ENCODE peak calls at places on chromosomes 2 and 18, in four cellular contexts. D, Y, O and C are unnamed samples.

GRCh38 chr18:34212511-34212910 is 12.2 kb downstream of the NOL4 start:
- DNase-seq in D (no peak), Y (no peak), O (no peak), C (no peak)

GRCh38 chr2:225288986-225289385 is 110.5 kb upstream of the NYAP2 start:
- DNase-seq in D (peak), Y (no peak), O (no peak), C (no peak)

GRCh38 chr2:18829331-18829902 is 240.0 kb upstream of the NT5C1B start:
- DNase-seq in D (peak), Y (no peak), O (no peak), C (peak)

GRCh38 chr2:127584516-127585033 is 49.1 kb downstream of the MYO7B start:
- DNase-seq in D (no peak), Y (no peak), O (peak), C (no peak)

GRCh38 chr2:133940134-133940533 is 313.7 kb upstream of the MGAT5 start:
- DNase-seq in D (no peak), Y (no peak), O (no peak), C (no peak)

GRCh38 chr2:127859712-127860085 is 1.7 kb upstream of the POLR2D start:
- DNase-seq in D (no peak), Y (peak), O (peak), C (peak)

GRCh38 chr2:204634564-204634963 is 89.3 kb downstream of the PARD3B start:
- DNase-seq in D (no peak), Y (no peak), O (no peak), C (no peak)

GRCh38 chr2:6341730-6342129 is 524.0 kb downstream of the CMPK2 start:
- DNase-seq in D (no peak), Y (no peak), O (no peak), C (no peak)

GRCh38 chr2:75466708-75467311 is 93.9 kb downstream of the EVA1A start:
- DNase-seq in D (peak), Y (peak), O (peak), C (peak)

GRCh38 chr2:123040506-123040905 is 984.6 kb upstream of the CNTNAP5 start:
- DNase-seq in D (no peak), Y (no peak), O (no peak), C (no peak)

GRCh38 chr2:12549641-12550040 is 167.1 kb upstream of the TRIB2 start:
- DNase-seq in D (no peak), Y (no peak), O (no peak), C (no peak)

GRCh38 chr2:231111987-231112386 is 12.9 kb downstream of the HTR2B start:
- DNase-seq in D (no peak), Y (no peak), O (no peak), C (no peak)

GRCh38 chr2:120539937-120540718 is 194.2 kb downstream of the INHBB start:
- DNase-seq in D (peak), Y (no peak), O (no peak), C (peak)

GRCh38 chr2:224973112-224974016 is 68.9 kb downstream of the DOCK10 start:
- DNase-seq in D (no peak), Y (no peak), O (no peak), C (no peak)

GRCh38 chr2:169038338-169038757 is 7.2 kb upstream of the ABCB11 start:
- DNase-seq in D (peak), Y (no peak), O (no peak), C (no peak)

GRCh38 chr2:237590272-237591020 is at the start of gene RAB17:
- DNase-seq in D (peak), Y (no peak), O (no peak), C (peak)

GRCh38 chr2:234203135-234203984 is 152.9 kb downstream of the SPP2 start:
- DNase-seq in D (peak), Y (no peak), O (no peak), C (peak)

GRCh38 chr2:67346718-67347407 is 50.3 kb upstream of the ETAA1 start:
- DNase-seq in D (no peak), Y (no peak), O (no peak), C (no peak)

GRCh38 chr2:199771948-199772692 is 78.9 kb downstream of the FTCDNL1 start:
- DNase-seq in D (no peak), Y (no peak), O (no peak), C (no peak)

GRCh38 chr2:100786297-100786658 is 33.7 kb upstream of the NPAS2 start:
- DNase-seq in D (peak), Y (no peak), O (no peak), C (no peak)

GRCh38 chr2:226995625-226996041 is 159.8 kb downstream of the RHBDD1 start:
- DNase-seq in D (peak), Y (no peak), O (no peak), C (no peak)

GRCh38 chr2:146820672-146821071 is 1024.2 kb upstream of the ACVR2A start:
- DNase-seq in D (no peak), Y (no peak), O (no peak), C (no peak)

GRCh38 chr2:3101016-3101703 is 276.5 kb downstream of the EIPR1 start:
- DNase-seq in D (no peak), Y (no peak), O (no peak), C (no peak)

GRCh38 chr2:201358684-201359083 is 1.5 kb upstream of the FLACC1 start:
- DNase-seq in D (peak), Y (no peak), O (no peak), C (no peak)

GRCh38 chr2:120894936-120895335 is 159.3 kb downstream of the GLI2 start:
- DNase-seq in D (no peak), Y (no peak), O (no peak), C (no peak)

GRCh38 chr2:231321021-231321420 is 74.5 kb upstream of the B3GNT7 start:
- DNase-seq in D (no peak), Y (no peak), O (peak), C (no peak)

GRCh38 chr2:240477916-240478315 is 42.5 kb downstream of the GPC1 start:
- DNase-seq in D (no peak), Y (no peak), O (no peak), C (no peak)

GRCh38 chr2:240479111-240479501 is 43.6 kb downstream of the GPC1 start:
- DNase-seq in D (no peak), Y (no peak), O (no peak), C (no peak)

GRCh38 chr2:240480834-240481623 is 45.6 kb downstream of the GPC1 start:
- DNase-seq in D (no peak), Y (no peak), O (no peak), C (no peak)

GRCh38 chr2:240478346-240479110 is 43.1 kb downstream of the GPC1 start:
- DNase-seq in D (no peak), Y (no peak), O (no peak), C (no peak)

GRCh38 chr2:240479561-240479960 is 44.1 kb downstream of the GPC1 start:
- DNase-seq in D (no peak), Y (no peak), O (no peak), C (no peak)
- TF ChIP-seq PHF8 in D (no peak), Y (no peak), O (no peak), C (no peak)

GRCh38 chr18:60543646-60544045 is 171.1 kb upstream of the MC4R start:
- DNase-seq in D (no peak), Y (no peak), O (no peak), C (no peak)

GRCh38 chr18:60554961-60555360 is 182.4 kb upstream of the MC4R start:
- DNase-seq in D (no peak), Y (no peak), O (no peak), C (no peak)

GRCh38 chr18:60552948-60553347 is 180.4 kb upstream of the MC4R start:
- DNase-seq in D (no peak), Y (no peak), O (no peak), C (no peak)

DNA sequence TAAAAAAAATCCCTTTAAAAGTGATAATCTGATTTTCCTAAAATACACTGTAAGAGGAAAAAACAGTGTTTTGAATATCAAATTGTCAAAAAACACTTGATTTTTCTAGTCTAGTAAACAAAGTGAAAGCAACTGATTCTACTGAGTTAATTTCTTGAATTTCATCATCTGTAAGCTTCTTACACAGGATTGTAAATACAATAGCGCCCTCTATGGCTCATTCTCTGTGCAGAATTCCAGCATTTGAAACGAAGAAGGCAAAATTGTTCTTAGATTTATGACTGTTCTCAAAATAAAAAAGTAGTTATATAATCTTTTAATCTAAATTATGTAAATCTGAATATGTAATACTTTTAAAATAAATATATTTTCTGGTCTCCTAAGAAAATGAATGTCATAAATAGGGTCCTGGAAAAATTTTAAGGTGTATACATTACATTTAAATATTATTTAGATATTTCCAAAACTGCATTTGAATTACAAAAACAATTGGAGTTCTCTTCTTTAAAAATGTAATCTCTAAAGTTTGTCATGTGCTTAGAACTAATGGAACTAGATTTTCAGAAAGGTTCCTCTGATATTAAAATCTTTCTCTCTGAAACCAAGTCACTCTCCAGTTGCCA is 176.9 kb upstream of the MC4R start:
- DNase-seq in D (peak), Y (peak), O (no peak), C (peak)
- TF ChIP-seq PHF8 in D (no peak), Y (no peak), O (no peak), C (no peak)

GRCh38 chr18:45619826-45620201 is 4.5 kb downstream of the SLC14A2 start:
- DNase-seq in D (no peak), Y (no peak), O (peak), C (no peak)
- TF ChIP-seq PHF8 in D (no peak), Y (no peak), O (no peak), C (no peak)

GRCh38 chr2:220335591-220335915 is 708.1 kb downstream of the SLC4A3 start:
- DNase-seq in D (no peak), Y (no peak), O (no peak), C (no peak)
- TF ChIP-seq PHF8 in D (no peak), Y (no peak), O (no peak), C (no peak)

GRCh38 chr2:174574657-174575056 is 22.9 kb downstream of the WIPF1 start:
- DNase-seq in D (no peak), Y (no peak), O (no peak), C (no peak)

GRCh38 chr2:174580951-174581350 is 16.7 kb downstream of the WIPF1 start:
- DNase-seq in D (no peak), Y (no peak), O (no peak), C (no peak)

GRCh38 chr2:174581543-174581942 is 16.1 kb downstream of the WIPF1 start:
- DNase-seq in D (no peak), Y (no peak), O (no peak), C (no peak)

GRCh38 chr2:174575124-174575776 is 22.4 kb downstream of the WIPF1 start:
- DNase-seq in D (no peak), Y (no peak), O (no peak), C (no peak)

DNA sequence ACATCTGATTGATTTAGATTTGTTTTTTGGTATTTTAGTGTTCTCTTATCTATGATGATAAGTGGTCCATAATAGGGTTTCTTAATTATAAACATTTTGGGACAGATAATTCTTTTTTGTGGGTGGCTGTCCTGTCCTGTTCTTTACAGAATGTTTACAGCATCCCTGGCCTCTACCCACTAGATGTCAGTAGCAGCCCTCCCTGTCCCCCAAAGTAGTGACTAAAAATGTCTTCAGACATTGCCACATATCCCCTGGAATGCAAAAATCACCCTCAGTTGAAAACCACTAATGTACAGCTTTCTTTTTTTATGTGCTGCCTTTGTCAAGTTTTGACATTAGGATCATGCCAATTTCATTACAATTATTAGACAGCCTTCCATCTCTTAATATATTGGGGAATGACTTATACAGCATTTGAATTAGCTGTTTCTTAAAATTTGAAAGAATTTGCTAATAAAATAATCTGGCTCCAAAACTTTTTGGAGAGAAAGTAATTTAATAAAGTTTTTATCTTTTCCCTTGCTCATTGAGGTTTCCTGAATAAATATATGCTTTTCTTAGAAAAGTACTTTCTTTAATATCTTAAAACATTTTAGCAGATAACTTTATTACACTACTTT is 19.5 kb downstream of the WIPF1 start:
- DNase-seq in D (peak), Y (no peak), O (no peak), C (no peak)
- TF ChIP-seq PHF8 in D (no peak), Y (no peak), O (no peak), C (no peak)

DNA sequence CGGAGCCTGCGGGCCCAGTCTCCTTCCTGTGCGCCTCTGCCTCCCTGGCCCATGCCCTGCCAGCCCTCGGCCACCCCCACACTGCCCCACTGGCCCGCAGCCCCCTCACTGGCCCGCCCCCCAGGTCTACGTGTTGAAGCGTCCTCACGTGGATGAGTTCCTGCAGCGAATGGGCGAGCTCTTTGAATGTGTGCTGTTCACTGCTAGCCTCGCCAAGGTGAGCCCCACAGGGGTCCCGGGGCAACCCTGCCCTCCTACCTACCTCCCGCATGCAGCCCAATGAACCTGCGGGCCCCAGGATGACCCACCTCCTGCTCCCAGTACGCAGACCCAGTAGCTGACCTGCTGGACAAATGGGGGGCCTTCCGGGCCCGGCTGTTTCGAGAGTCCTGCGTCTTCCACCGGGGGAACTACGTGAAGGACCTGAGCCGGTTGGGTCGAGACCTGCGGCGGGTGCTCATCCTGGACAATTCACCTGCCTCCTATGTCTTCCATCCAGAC is 3.3 kb downstream of the CTDSP1 start:
- DNase-seq in D (no peak), Y (no peak), O (no peak), C (no peak)
- TF ChIP-seq PHF8 in D (no peak), Y (no peak), O (no peak), C (no peak)

GRCh38 chr18:44592639-44593038 is 88.0 kb upstream of the SETBP1 start:
- DNase-seq in D (no peak), Y (no peak), O (no peak), C (no peak)
- TF ChIP-seq PHF8 in D (no peak), Y (no peak), O (no peak), C (no peak)